ENCODE peak calls at places on chromosome 19, in five cellular contexts. O is SK-N-SH, W is adrenal gland, F is stomach, V is iPS DF 6.9. E is an unnamed sample. For H3K27me3, the result is how much of the 10 kb centered on the place peaks cover.

GRCh38 chr19:5250127-5250659 is 90.4 kb downstream of the PTPRS start:
- DNase-seq in O (no peak), W (peak), F (no peak), V (no peak), E (peak)

GRCh38 chr19:54271106-54271505 is 9.8 kb downstream of the LILRB2 start:
- DNase-seq in O (no peak), W (no peak), F (no peak), V (no peak), E (peak)

GRCh38 chr19:53294786-53295441 is 27.4 kb upstream of the VN1R4 start:
- DNase-seq in O (no peak), W (no peak), F (no peak), V (no peak), E (no peak)

GRCh38 chr19:14385492-14385891 is 4.2 kb downstream of the ADGRE5 start:
- DNase-seq in O (no peak), W (no peak), F (no peak), V (no peak), E (no peak)

GRCh38 chr19:1223018-1223855 is 14.6 kb downstream of the CBARP start:
- DNase-seq in O (peak), W (peak), F (no peak), V (no peak), E (no peak)

GRCh38 chr19:532578-533484 is 1.3 kb downstream of the CDC34 start:
- DNase-seq in O (peak), W (peak), F (peak), V (no peak), E (peak)

GRCh38 chr19:14300281-14300680 is 81.0 kb upstream of the ADGRE5 start:
- DNase-seq in O (no peak), W (no peak), F (no peak), V (no peak), E (no peak)

GRCh38 chr19:1269478-1270167 is 491 bp downstream of the CIRBP start:
- DNase-seq in O (peak), W (peak), F (peak), V (no peak), E (peak)

GRCh38 chr19:14479985-14480694 is 5.0 kb upstream of the PTGER1 start:
- DNase-seq in O (peak), W (no peak), F (peak), V (peak), E (no peak)

GRCh38 chr19:32197896-32198882 is 147.2 kb upstream of the ZNF507 start:
- DNase-seq in O (no peak), W (no peak), F (no peak), V (no peak), E (no peak)

GRCh38 chr19:28864577-28865042 is 348.3 kb downstream of the UQCRFS1 start:
- DNase-seq in O (no peak), W (peak), F (peak), V (no peak), E (peak)

GRCh38 chr19:4448147-4448985 is 9.2 kb downstream of the UBXN6 start:
- DNase-seq in O (peak), W (peak), F (no peak), V (no peak), E (no peak)

GRCh38 chr19:1315470-1316166 is 29.9 kb downstream of the EFNA2 start:
- DNase-seq in O (peak), W (peak), F (peak), V (no peak), E (peak)

GRCh38 chr19:10292206-10292788 is 2.5 kb downstream of the ICAM5 start:
- DNase-seq in O (peak), W (peak), F (peak), V (no peak), E (peak)

GRCh38 chr19:11982526-11982925 is 17.7 kb downstream of the ZNF763 start:
- DNase-seq in O (no peak), W (peak), F (no peak), V (no peak), E (no peak)

GRCh38 chr19:55451522-55452380 is 8.7 kb upstream of the SHISA7 start:
- DNase-seq in O (peak), W (no peak), F (no peak), V (no peak), E (no peak)
- H3K27me3 ChIP-seq in O (under half), W (under half), F (under half), V (under half), E (under half)

GRCh38 chr19:48168689-48169088 is 1.5 kb downstream of the LIG1 start:
- DNase-seq in O (no peak), W (no peak), F (no peak), V (no peak), E (no peak)
- H3K27ac ChIP-seq in O (peak), W (no peak), F (no peak), V (no peak), E (no peak)

DNA sequence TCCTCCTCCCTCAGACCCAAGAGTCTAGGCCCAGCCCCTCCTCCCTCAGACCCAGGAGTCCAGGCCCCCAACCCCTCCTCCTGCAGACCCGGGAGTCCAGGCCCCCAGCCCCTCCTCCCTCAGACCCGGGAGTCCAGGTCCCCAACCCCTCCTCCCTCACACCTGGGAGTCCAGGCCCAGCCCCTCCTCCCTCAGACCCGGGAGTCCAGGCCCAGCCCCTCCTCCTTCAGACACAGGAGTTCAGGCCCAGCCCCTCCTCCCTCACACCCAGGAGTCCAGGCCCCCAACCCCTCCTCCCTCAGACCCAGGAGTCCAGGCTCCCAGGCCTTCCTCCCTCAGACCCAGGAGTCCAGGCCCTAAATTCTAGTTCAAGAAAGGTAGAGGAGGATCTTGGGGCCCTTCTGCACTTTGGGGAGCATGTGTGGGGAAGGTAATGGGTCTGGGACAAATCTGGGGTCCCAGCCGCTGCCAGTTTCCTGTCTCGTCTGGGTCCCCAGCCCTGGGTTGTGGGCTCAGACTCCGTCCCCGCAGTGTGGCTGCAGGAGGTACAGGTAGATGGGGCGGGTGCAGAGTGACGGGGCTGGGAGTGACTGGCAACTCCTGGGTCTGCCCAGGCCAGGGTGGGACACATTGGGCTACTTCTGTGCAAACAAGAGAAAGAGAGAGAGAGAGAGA is 3.2 kb upstream of the TMEM190 start:
- DNase-seq in O (no peak), W (no peak), F (no peak), V (no peak), E (no peak)
- H3K27me3 ChIP-seq in O (under half), W (half or more), F (half or more), V (under half), E (half or more)

GRCh38 chr19:44689290-44690130 is 9.4 kb upstream of the CEACAM16 start:
- DNase-seq in O (peak), W (peak), F (peak), V (peak), E (peak)
- H3K27ac ChIP-seq in O (no peak), W (no peak), F (no peak), V (no peak), E (no peak)

GRCh38 chr19:8684001-8684902 is 14.3 kb downstream of the ACTL9 start:
- DNase-seq in O (no peak), W (no peak), F (no peak), V (no peak), E (no peak)
- H3K27me3 ChIP-seq in O (under half), W (under half), F (under half), V (under half), E (under half)

GRCh38 chr19:18940791-18941627 is at the start of gene HOMER3:
- DNase-seq in O (peak), W (peak), F (peak), V (no peak), E (peak)

GRCh38 chr19:18942692-18943091 is 1.7 kb upstream of the HOMER3 start:
- DNase-seq in O (no peak), W (no peak), F (no peak), V (no peak), E (no peak)

GRCh38 chr19:18941628-18942354 is 774 bp upstream of the HOMER3 start:
- DNase-seq in O (peak), W (no peak), F (no peak), V (no peak), E (no peak)

GRCh38 chr19:18939163-18939562 is 1.9 kb downstream of the HOMER3 start:
- DNase-seq in O (no peak), W (no peak), F (no peak), V (no peak), E (no peak)

GRCh38 chr19:18939922-18940775 is 868 bp downstream of the HOMER3 start:
- DNase-seq in O (peak), W (peak), F (peak), V (no peak), E (peak)
- H3K27ac ChIP-seq in O (peak), W (peak), F (peak), V (no peak), E (peak)

DNA sequence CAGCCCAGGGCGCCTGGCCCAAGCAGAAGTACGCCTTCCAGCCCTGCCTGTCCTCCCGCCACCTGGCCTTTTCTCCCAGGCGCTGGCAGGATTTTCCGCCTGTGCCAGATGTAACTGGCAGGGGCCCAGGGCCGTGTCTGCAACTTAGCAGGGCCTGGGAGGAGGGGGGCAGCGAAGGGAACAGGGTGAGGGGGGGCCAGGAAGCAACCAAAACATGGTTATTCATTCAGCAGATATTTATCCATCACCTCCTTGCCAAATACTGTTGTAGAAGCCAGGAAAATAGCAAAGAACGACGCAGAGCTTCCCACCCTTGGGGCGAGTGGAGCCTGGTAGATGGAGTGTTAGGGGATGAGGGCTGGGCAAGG is 5.6 kb downstream of the TLE6 start:
- DNase-seq in O (peak), W (peak), F (peak), V (no peak), E (peak)
- H3K27me3 ChIP-seq in O (under half), W (under half), F (under half), V (under half), E (under half)

E was measured in heart left ventricle.